ENCODE peak calls at places on chromosomes 3 and 15, in nine cellular contexts. Z is aorta; B is activated effector memory CD4-positive, alpha-beta T cell treated with anti-CD3 and anti-CD28 coated beads, Interleukin-2, amount 50 U/mL, for 16 hours; S is heart left ventricle; X is T-helper 2 cell; P is GM20000; R is activated CD8-positive, alpha-beta T cell treated with anti-CD3 and anti-CD28 coated beads, Interleukin-2, amount 10 ng/mL, durations not matched to agents 7 days and 5 days; L is frontal cortex; I is nephron progenitor cell. G is an unnamed sample.

GRCh38 chr15:30922469-30923311 is 19.0 kb downstream of the FAN1 start:
- DNase-seq in S (no peak), B (no peak), R (no peak), L (peak; percentile 52), P (no peak), X (no peak), Z (no peak), I (peak; percentile 26), G (no peak)

GRCh38 chr3:115518100-115518852 is 105.0 kb upstream of the GAP43 start:
- DNase-seq in P (no peak), L (no peak), Z (peak; percentile 77), B (no peak), X (no peak), S (peak; percentile 81), I (peak; percentile 17), R (no peak), G (peak; percentile 87)

GRCh38 chr3:131396170-131396569 is 14.6 kb downstream of the NUDT16 start:
- DNase-seq in R (no peak), P (no peak), Z (no peak), B (no peak), X (no peak), I (no peak), L (no peak), S (no peak), G (no peak)

GRCh38 chr15:67124111-67124510 is 58.7 kb downstream of the SMAD3 start:
- DNase-seq in P (no peak), R (no peak), B (no peak), I (no peak), L (no peak), Z (no peak), X (no peak), S (no peak), G (peak; percentile 24)

GRCh38 chr3:160564949-160565441 is 376 bp downstream of the KPNA4 start:
- DNase-seq in B (peak; percentile 88), X (peak; percentile 60), S (peak; percentile 73), P (peak; percentile 83), L (peak; percentile 61), R (peak; percentile 66), I (peak; percentile 68), Z (peak; percentile 80), G (peak; percentile 92)

GRCh38 chr3:48445277-48445882 is 1.2 kb upstream of the ATRIP start:
- DNase-seq in L (no peak), P (no peak), B (no peak), S (no peak), R (no peak), Z (no peak), X (no peak), I (no peak), G (peak; percentile 3)

GRCh38 chr3:50264389-50264963 is 4.5 kb upstream of the SEMA3B start:
- DNase-seq in L (peak; percentile 73), I (peak; percentile 90), Z (peak; percentile 92), X (no peak), R (no peak), B (no peak), P (no peak), S (peak; percentile 85), G (peak; percentile 91)

GRCh38 chr3:107143206-107143605 is 234.0 kb upstream of the CCDC54 start:
- DNase-seq in I (no peak), L (no peak), Z (no peak), S (no peak), R (no peak), X (no peak), B (no peak), P (no peak), G (no peak)

GRCh38 chr3:171095063-171095462 is 68.5 kb upstream of the SLC2A2 start:
- DNase-seq in B (no peak), P (no peak), I (no peak), Z (no peak), S (no peak), R (no peak), X (no peak), L (no peak), G (no peak)

GRCh38 chr15:95300958-95301357 is 1029.5 kb upstream of the NR2F2 start:
- DNase-seq in I (no peak), S (no peak), X (no peak), P (no peak), R (no peak), B (no peak), Z (no peak), L (no peak), G (no peak)

GRCh38 chr15:64686130-64686735 is 89.2 kb downstream of the RBPMS2 start:
- DNase-seq in B (no peak), X (no peak), Z (no peak), L (peak; percentile 47), P (peak; percentile 55), I (no peak), R (peak; percentile 42), S (no peak), G (no peak)

GRCh38 chr15:36511594-36511993 is 67.8 kb upstream of the CDIN1 start:
- DNase-seq in S (no peak), I (no peak), P (no peak), Z (no peak), L (no peak), B (no peak), R (no peak), X (no peak), G (no peak)

GRCh38 chr15:81859737-81860516 is 185.9 kb downstream of the MEX3B start:
- DNase-seq in B (no peak), X (no peak), P (no peak), Z (no peak), R (no peak), S (no peak), I (no peak), L (no peak), G (no peak)

GRCh38 chr3:183824761-183825379 is 507 bp downstream of the MAP6D1 start:
- DNase-seq in P (peak; percentile 63), X (no peak), S (no peak), L (peak; percentile 64), B (peak; percentile 63), R (peak; percentile 34), Z (no peak), I (peak; percentile 48), G (peak; percentile 82)

GRCh38 chr3:141913150-141913811 is 36.8 kb downstream of the ATP1B3 start:
- DNase-seq in B (peak; percentile 67), L (no peak), X (no peak), S (peak; percentile 25), I (peak; percentile 13), Z (no peak), P (peak; percentile 59), R (peak; percentile 65), G (no peak)

GRCh38 chr15:89136818-89137772 is 48.8 kb downstream of the ABHD2 start:
- DNase-seq in S (peak; percentile 70), X (no peak), I (no peak), L (no peak), P (no peak), B (no peak), R (peak; percentile 28), Z (no peak), G (no peak)

GRCh38 chr3:183582161-183582560 is 26.7 kb upstream of the KLHL6 start:
- DNase-seq in X (no peak), B (no peak), P (no peak), R (no peak), S (no peak), L (no peak), I (no peak), Z (no peak), G (no peak)

GRCh38 chr15:29571728-29572454 is 250.4 kb downstream of the TJP1 start:
- DNase-seq in L (no peak), P (peak; percentile 20), X (no peak), Z (no peak), S (no peak), B (no peak), R (no peak), I (no peak), G (no peak)

GRCh38 chr15:68464451-68465090 is 32.6 kb upstream of the ITGA11 start:
- DNase-seq in X (no peak), L (no peak), P (no peak), R (no peak), I (no peak), Z (peak; percentile 65), S (no peak), B (no peak), G (peak; percentile 92)

GRCh38 chr15:35583863-35584528 is 38.0 kb upstream of the DPH6 start:
- DNase-seq in L (no peak), S (peak; percentile 11), R (no peak), B (no peak), I (no peak), X (no peak), P (no peak), Z (no peak), G (no peak)